ENCODE peak calls at places on chromosomes 6 and 20, in four cellular contexts. T is lung, D is ovary, Q is dorsolateral prefrontal cortex. U is an unnamed sample.
A peak's percentile ranks its signal among the peaks of the same experiment; 100 is the strongest.

GRCh38 chr6:32977953-32978324 is 9.5 kb downstream of the BRD2 start:
- DNase-seq in T (no peak), Q (no peak), D (no peak), U (no peak)

GRCh38 chr20:35556871-35557270 is 15.0 kb downstream of the ERGIC3 start:
- DNase-seq in D (no peak), T (no peak), Q (no peak), U (no peak)

GRCh38 chr6:15266423-15266996 is 20.6 kb downstream of the JARID2 start:
- DNase-seq in Q (no peak), D (no peak), T (no peak), U (no peak)

GRCh38 chr6:138405816-138406403 is 1.9 kb downstream of the HEBP2 start:
- DNase-seq in D (no peak), T (no peak), Q (no peak), U (no peak)

GRCh38 chr6:157789861-157790260 is 33.2 kb upstream of the SNX9 start:
- DNase-seq in D (no peak), T (no peak), Q (no peak), U (no peak)

GRCh38 chr6:5096482-5096881 is 11.3 kb downstream of the PPP1R3G start:
- DNase-seq in T (no peak), Q (no peak), D (no peak), U (no peak)

GRCh38 chr6:162621246-162621645 is 106.3 kb downstream of the PRKN start:
- DNase-seq in D (no peak), T (no peak), Q (no peak), U (no peak)

GRCh38 chr20:62275263-62275619 is 27.6 kb upstream of the ADRM1 start:
- DNase-seq in D (no peak), Q (no peak), T (no peak), U (no peak)

GRCh38 chr6:150395388-150396009 is 26.7 kb downstream of the IYD start:
- DNase-seq in T (peak; percentile 61), D (peak; percentile 30), Q (no peak), U (no peak)

GRCh38 chr6:25263602-25264001 is 15.6 kb upstream of the CARMIL1 start:
- DNase-seq in D (no peak), T (no peak), Q (no peak), U (no peak)

GRCh38 chr6:50952092-50952932 is 133.6 kb downstream of the TFAP2B start:
- DNase-seq in T (no peak), Q (no peak), D (no peak), U (no peak)

GRCh38 chr6:140205795-140206593 is 831.5 kb upstream of the CITED2 start:
- DNase-seq in Q (no peak), D (peak; percentile 13), T (no peak), U (no peak)

GRCh38 chr6:21151178-21151956 is 442.2 kb upstream of the SOX4 start:
- DNase-seq in T (no peak), D (no peak), Q (no peak), U (no peak)

GRCh38 chr20:20677186-20677585 is 35.3 kb downstream of the RALGAPA2 start:
- DNase-seq in D (no peak), Q (no peak), T (no peak), U (no peak)

GRCh38 chr20:4916991-4917881 is 84.1 kb downstream of the SLC23A2 start:
- DNase-seq in Q (no peak), D (no peak), T (no peak), U (peak; percentile 82)

GRCh38 chr20:61313396-61313795 is 61.3 kb downstream of the CDH4 start:
- DNase-seq in T (no peak), D (no peak), Q (no peak), U (no peak)

GRCh38 chr20:57980526-57980925 is 247.9 kb downstream of the ANKRD60 start:
- DNase-seq in D (no peak), Q (no peak), T (no peak), U (no peak)

GRCh38 chr6:79466222-79466834 is 70.9 kb downstream of the LCA5 start:
- DNase-seq in Q (no peak), D (no peak), T (no peak), U (no peak)

GRCh38 chr6:16494781-16495180 is 256.4 kb downstream of the GMPR start:
- DNase-seq in T (no peak), D (no peak), Q (no peak), U (no peak)

GRCh38 chr6:127090051-127090450 is 28.4 kb upstream of the RSPO3 start:
- DNase-seq in Q (no peak), D (no peak), T (no peak), U (no peak)

GRCh38 chr20:47330933-47331708 is 25.4 kb downstream of the ZMYND8 start:
- DNase-seq in Q (no peak), D (no peak), T (no peak), U (peak; percentile 58)

GRCh38 chr6:44166116-44166515 is 7.5 kb downstream of the CAPN11 start:
- DNase-seq in D (no peak), T (no peak), Q (no peak), U (no peak)
- H3K27me3 ChIP-seq in D (no peaks in the 10 kb centered on the region), T (no peaks in the 10 kb centered on the region), Q (no peaks in the 10 kb centered on the region), U (peaks cover 12% of the 10 kb centered on the region)

DNA sequence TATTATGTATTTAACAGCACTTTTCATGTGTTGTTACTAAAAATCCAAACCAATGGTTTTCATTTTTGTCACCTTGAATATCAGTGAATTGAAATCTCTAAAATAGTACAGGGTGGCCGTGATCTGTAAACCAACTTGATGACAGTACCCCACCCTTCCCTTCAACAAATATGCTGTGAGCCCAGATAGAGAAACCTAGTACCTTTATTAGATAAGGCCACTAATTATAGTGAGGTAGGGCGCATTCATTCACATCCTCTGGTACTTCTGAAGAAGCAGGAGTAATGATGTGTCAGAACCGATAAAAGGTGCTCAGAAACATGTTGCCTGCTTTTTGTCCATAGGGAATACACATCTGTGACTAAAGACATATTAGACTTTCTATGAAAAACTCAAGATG is 409.5 kb downstream of the GJA1 start:
- DNase-seq in T (no peak), Q (no peak), D (no peak), U (no peak)
- H3K27me3 ChIP-seq in T (no peaks in the 10 kb centered on the region), Q (no peaks in the 10 kb centered on the region), D (no peaks in the 10 kb centered on the region), U (no peaks in the 10 kb centered on the region)

GRCh38 chr6:41524634-41525011 is 21.6 kb upstream of the FOXP4 start:
- DNase-seq in T (no peak), D (no peak), Q (no peak), U (no peak)
- H3K27me3 ChIP-seq in T (no peaks in the 10 kb centered on the region), D (no peaks in the 10 kb centered on the region), Q (no peaks in the 10 kb centered on the region), U (no peaks in the 10 kb centered on the region)

GRCh38 chr20:46308258-46309157 is at the start of gene CDH22:
- DNase-seq in D (peak; percentile 54), T (no peak), Q (peak; percentile 47), U (no peak)
- H3K27me3 ChIP-seq in D (no peaks in the 10 kb centered on the region), T (peaks cover 5% of the 10 kb centered on the region), Q (peaks cover 11% of the 10 kb centered on the region), U (peaks cover 85% of the 10 kb centered on the region)

DNA sequence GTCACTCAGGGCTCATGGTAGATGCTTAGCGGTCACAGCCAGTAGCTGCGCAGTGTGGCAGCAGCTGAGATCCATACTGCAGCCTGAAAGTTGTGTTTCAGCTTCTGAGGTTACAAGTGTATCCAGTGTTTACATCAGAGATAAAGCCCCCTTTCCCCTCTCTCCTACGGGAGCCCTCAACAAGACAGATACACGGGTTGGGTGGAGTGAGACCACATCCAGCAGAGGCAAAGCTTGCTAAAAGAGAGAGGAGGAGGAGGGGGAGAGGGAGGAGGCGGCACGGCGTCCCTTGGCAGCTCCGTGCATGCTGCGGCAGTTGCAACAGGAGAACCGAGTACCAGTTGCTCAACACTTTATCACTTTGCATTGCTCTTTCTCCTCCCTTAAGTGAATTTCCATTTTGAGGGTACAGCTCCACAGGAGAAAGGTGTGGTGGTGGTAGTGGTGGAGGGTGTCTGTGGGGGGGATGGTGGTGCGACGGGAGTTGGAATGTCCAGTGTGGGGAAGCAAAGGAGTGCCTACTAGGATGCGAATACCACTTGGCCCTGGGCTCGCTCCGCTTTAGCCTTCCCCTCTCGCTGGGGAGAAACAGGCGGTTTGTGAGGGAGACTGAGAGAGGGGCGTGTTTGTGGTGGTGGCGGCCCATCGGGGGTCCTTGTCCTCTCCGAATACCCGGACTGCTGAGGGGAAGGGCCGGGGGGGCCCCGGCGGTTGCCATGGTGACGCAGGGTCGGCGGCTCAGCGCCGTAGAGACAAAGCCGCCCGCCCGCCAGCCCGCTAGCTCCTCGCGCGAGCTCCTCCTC is 405 bp upstream of the RNF182 start:
- DNase-seq in D (peak; percentile 57), Q (no peak), T (no peak), U (no peak)
- H3K27me3 ChIP-seq in D (no peaks in the 10 kb centered on the region), Q (peaks cover 22% of the 10 kb centered on the region), T (no peaks in the 10 kb centered on the region), U (no peaks in the 10 kb centered on the region)

GRCh38 chr20:51095755-51096509 is 73.0 kb upstream of the KCNG1 start:
- DNase-seq in D (no peak), T (no peak), Q (no peak), U (no peak)

GRCh38 chr20:51094221-51094620 is 71.3 kb upstream of the KCNG1 start:
- DNase-seq in T (no peak), Q (no peak), D (no peak), U (no peak)

GRCh38 chr20:51093240-51093763 is 70.4 kb upstream of the KCNG1 start:
- DNase-seq in Q (no peak), T (no peak), D (no peak), U (no peak)

GRCh38 chr20:51097334-51098176 is 74.6 kb upstream of the KCNG1 start:
- DNase-seq in T (no peak), D (no peak), Q (no peak), U (no peak)

DNA sequence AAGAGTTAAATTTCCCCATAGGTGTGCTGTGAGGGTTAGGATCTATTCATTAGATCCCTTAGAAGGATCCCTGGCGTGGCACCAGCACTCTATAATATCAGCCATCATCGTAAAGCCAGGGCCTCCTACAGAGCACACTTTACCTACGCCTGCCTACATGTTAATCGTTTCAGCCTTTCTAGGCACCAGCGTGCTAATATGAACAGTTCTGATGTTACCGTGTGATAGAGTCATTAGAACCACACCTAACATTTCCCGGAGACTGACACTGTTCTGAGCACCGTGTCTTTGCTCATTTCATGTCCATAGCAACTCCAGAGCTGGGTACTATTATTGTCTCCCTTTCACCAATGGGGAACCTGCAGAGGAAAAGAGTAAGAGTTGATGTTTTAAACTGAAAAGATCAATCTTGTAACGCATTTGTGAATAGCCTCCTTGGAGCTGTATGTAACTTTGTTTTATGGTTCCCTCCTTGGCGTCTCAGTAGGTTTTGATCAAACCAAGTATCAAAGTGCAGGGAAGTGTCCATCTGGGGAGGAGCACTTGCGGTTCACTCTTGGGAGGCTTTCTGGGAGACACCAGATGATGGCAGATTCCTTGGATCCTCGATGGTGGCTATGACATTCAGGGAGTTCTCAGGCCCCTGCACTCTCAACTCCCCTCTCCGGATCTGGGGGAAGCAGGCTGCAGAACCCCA is 73.8 kb upstream of the KCNG1 start:
- DNase-seq in D (no peak), Q (no peak), T (no peak), U (no peak)
- H3K27me3 ChIP-seq in D (no peaks in the 10 kb centered on the region), Q (no peaks in the 10 kb centered on the region), T (no peaks in the 10 kb centered on the region), U (peaks cover 96% of the 10 kb centered on the region)

GRCh38 chr20:64140956-64141355 is 23.3 kb upstream of the MYT1 start:
- DNase-seq in Q (no peak), D (no peak), T (no peak), U (no peak)

GRCh38 chr20:64144144-64144912 is 19.9 kb upstream of the MYT1 start:
- DNase-seq in Q (no peak), D (no peak), T (no peak), U (no peak)

GRCh38 chr20:64143018-64143801 is 21.0 kb upstream of the MYT1 start:
- DNase-seq in T (no peak), Q (no peak), D (no peak), U (no peak)

GRCh38 chr20:64140421-64140820 is 23.8 kb upstream of the MYT1 start:
- DNase-seq in Q (no peak), T (no peak), D (no peak), U (no peak)

GRCh38 chr20:64142546-64142945 is 21.7 kb upstream of the MYT1 start:
- DNase-seq in T (no peak), Q (no peak), D (no peak), U (no peak)
- H3K27me3 ChIP-seq in T (peaks cover 2% of the 10 kb centered on the region), Q (no peaks in the 10 kb centered on the region), D (no peaks in the 10 kb centered on the region), U (peaks cover 59% of the 10 kb centered on the region)

GRCh38 chr6:34274129-34274528 is 25.3 kb upstream of the SMIM29 start:
- DNase-seq in Q (no peak), T (no peak), D (no peak), U (no peak)
- H3K27me3 ChIP-seq in Q (no peaks in the 10 kb centered on the region), T (no peaks in the 10 kb centered on the region), D (no peaks in the 10 kb centered on the region), U (no peaks in the 10 kb centered on the region)